ENCODE peak calls at places on chromosomes 6 and 20, in seven cellular contexts. D, S, O, Y, H, J and T are unnamed samples.
A peak's percentile ranks its signal among the peaks of the same experiment; 100 is the strongest.

GRCh38 chr20:39049684-39050554 is 87.8 kb downstream of the DHX35 start:
- DNase-seq in D (peak; percentile 40), S (peak; percentile 81), O (peak; percentile 74), Y (peak; percentile 77), H (peak; percentile 52), J (peak; percentile 71), T (peak; percentile 78)

GRCh38 chr6:46637145-46637544 is 15.5 kb downstream of the CYP39A1 start:
- DNase-seq in D (no peak), S (no peak), O (no peak), Y (no peak), H (no peak), J (peak; percentile 8), T (no peak)

GRCh38 chr6:80932364-80932763 is 820.1 kb downstream of the TENT5A start:
- DNase-seq in D (no peak), S (no peak), O (no peak), Y (no peak), H (no peak), J (no peak), T (no peak)

GRCh38 chr20:22663528-22664025 is 79.2 kb upstream of the FOXA2 start:
- DNase-seq in D (no peak), S (no peak), O (no peak), Y (no peak), H (no peak), J (no peak), T (no peak)

GRCh38 chr6:57097596-57097995 is 7.6 kb downstream of the ZNF451 start:
- DNase-seq in D (no peak), S (no peak), O (no peak), Y (no peak), H (no peak), J (no peak), T (no peak)

GRCh38 chr6:166744654-166745134 is 117.6 kb upstream of the RPS6KA2 start:
- DNase-seq in D (no peak), S (no peak), O (no peak), Y (no peak), H (no peak), J (no peak), T (no peak)

GRCh38 chr6:158769228-158769627 is 49.9 kb downstream of the EZR start:
- DNase-seq in D (no peak), S (no peak), O (peak; percentile 73), Y (no peak), H (no peak), J (no peak), T (no peak)

GRCh38 chr6:106064766-106065165 is 21.4 kb upstream of the PRDM1 start:
- DNase-seq in D (no peak), S (no peak), O (no peak), Y (no peak), H (no peak), J (no peak), T (no peak)

GRCh38 chr6:109050012-109050411 is 44.6 kb downstream of the SESN1 start:
- DNase-seq in D (no peak), S (no peak), O (no peak), Y (no peak), H (no peak), J (no peak), T (no peak)

GRCh38 chr6:90490030-90490429 is 96.8 kb downstream of the MAP3K7 start:
- DNase-seq in D (no peak), S (no peak), O (no peak), Y (no peak), H (no peak), J (no peak), T (no peak)

GRCh38 chr6:118917550-118918321 is 17.2 kb downstream of the MCM9 start:
- DNase-seq in D (no peak), S (no peak), O (no peak), Y (no peak), H (no peak), J (no peak), T (no peak)

GRCh38 chr6:111625511-111626331 is 20.0 kb upstream of the TRAF3IP2 start:
- DNase-seq in D (no peak), S (no peak), O (peak; percentile 55), Y (peak; percentile 63), H (no peak), J (no peak), T (no peak)

GRCh38 chr6:141472550-141472949 is 660.2 kb upstream of the GJE1 start:
- DNase-seq in D (no peak), S (no peak), O (no peak), Y (no peak), H (no peak), J (no peak), T (no peak)

GRCh38 chr6:122007366-122007765 is 392.1 kb upstream of the HSF2 start:
- DNase-seq in D (no peak), S (no peak), O (no peak), Y (no peak), H (no peak), J (no peak), T (no peak)

GRCh38 chr6:25389501-25389900 is 110.3 kb downstream of the CARMIL1 start:
- DNase-seq in D (no peak), S (no peak), O (no peak), Y (no peak), H (no peak), J (no peak), T (no peak)

GRCh38 chr6:17938885-17939284 is 48.5 kb downstream of the KIF13A start:
- DNase-seq in D (no peak), S (no peak), O (no peak), Y (no peak), H (no peak), J (no peak), T (peak; percentile 6)

GRCh38 chr6:33161354-33162320 is 30.6 kb downstream of the COL11A2 start:
- DNase-seq in D (peak; percentile 18), S (peak; percentile 82), O (peak; percentile 88), Y (peak; percentile 76), H (peak; percentile 80), J (peak; percentile 37), T (peak; percentile 66)

GRCh38 chr6:166361080-166361429 is 18.7 kb upstream of the SFT2D1 start:
- DNase-seq in D (no peak), S (no peak), O (peak; percentile 51), Y (peak; percentile 37), H (peak; percentile 55), J (no peak), T (no peak)

GRCh38 chr6:41786451-41787218 is 859 bp upstream of the TOMM6 start:
- DNase-seq in D (peak; percentile 23), S (peak; percentile 80), O (peak; percentile 89), Y (peak; percentile 85), H (peak; percentile 77), J (peak; percentile 72), T (peak; percentile 94)
- TF ChIP-seq POLR2A in D (peak; percentile 38), S (peak; percentile 42), O (no peak), Y (no peak), H (no peak), J (peak; percentile 52), T (no peak)

DNA sequence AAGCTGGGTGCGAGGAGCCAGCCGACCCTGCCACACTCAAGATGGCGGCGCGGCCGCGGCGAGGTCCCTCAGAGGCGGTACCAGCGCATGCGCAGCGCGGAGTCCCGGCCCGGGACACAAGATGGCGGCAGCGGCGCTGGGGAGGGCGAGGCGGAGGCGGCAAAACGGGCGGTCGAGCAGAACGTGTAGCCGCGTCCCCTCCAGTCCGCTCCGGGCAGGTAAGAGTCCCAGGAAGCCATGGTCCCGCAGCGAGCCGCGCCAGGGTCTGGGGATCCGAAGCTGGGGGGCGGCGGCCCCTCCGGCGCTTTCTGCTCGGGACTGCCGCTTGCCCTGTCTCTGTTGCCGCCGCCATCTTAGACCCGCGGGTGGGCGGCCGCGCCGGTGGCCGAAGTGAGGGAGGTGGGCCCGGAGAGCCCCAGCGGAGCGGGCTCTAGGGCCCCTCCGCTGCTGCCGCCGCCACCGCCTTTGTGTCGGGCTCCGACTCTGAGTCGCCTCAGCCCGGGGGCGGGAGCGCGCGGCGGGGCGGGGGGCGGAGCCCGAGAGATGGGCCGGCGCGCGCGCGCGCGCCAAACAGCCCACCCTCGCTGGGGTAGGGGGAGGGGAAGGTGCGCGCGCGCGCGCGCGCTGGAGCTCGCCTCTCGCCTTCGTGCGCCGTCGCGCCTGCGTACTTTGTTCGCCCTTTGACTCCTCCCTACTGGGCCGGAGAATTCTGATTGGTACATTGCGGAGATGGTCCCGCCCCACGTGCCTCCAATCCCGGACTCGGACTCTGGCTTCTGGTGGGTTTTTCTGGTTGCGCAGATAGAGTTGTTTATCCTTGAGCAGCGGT is at the start of gene PCIF1:
- DNase-seq in D (peak; percentile 93), S (peak; percentile 93), O (peak; percentile 98), Y (peak; percentile 97), H (peak; percentile 98), J (peak; percentile 96), T (peak; percentile 98)
- TF ChIP-seq POLR2A in D (peak; percentile 89), S (peak; percentile 89), O (peak; percentile 26), Y (peak; percentile 97), H (peak; percentile 89), J (peak; percentile 93), T (peak; percentile 98)

DNA sequence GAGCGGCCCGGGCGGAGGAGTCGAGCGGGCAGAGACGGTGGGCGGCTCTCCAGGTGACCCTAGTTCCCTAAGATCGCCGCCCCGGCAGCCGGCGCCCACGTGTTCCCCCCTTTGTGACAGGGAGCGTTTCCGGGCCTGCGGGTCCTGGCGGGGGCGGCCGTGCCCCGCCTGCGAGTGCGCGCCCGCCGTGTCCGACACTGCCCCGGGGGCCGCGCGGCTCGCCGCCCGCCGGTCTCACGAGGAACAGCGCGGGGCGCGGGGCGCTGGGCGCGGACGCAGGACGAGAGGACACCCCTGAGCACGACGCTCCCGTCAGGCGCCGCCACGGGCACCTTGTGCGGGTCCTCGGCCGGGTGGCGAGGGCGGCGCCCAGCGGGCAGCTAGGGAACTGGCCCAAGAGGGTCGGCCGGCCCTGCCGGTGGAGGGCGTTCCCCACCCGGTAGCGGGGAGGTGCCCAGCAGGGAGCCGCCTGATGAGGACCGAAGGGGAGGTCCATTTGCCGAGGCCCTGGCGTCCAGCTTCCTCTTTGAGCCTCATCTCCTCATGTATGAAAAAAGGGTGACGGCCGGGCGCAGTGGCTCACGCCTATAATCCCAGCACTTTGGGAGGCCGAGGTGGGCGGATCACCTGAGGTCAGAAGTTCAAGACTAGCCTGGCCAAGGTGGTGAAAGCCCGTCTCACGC is at the start of gene VARS1:
- DNase-seq in D (peak; percentile 82), S (peak; percentile 92), O (peak; percentile 96), Y (peak; percentile 93), H (peak; percentile 64), J (peak; percentile 92), T (peak; percentile 96)
- TF ChIP-seq POLR2A in D (no peak), S (peak; percentile 47), O (no peak), Y (peak; percentile 38), H (no peak), J (no peak), T (peak; percentile 71)

DNA sequence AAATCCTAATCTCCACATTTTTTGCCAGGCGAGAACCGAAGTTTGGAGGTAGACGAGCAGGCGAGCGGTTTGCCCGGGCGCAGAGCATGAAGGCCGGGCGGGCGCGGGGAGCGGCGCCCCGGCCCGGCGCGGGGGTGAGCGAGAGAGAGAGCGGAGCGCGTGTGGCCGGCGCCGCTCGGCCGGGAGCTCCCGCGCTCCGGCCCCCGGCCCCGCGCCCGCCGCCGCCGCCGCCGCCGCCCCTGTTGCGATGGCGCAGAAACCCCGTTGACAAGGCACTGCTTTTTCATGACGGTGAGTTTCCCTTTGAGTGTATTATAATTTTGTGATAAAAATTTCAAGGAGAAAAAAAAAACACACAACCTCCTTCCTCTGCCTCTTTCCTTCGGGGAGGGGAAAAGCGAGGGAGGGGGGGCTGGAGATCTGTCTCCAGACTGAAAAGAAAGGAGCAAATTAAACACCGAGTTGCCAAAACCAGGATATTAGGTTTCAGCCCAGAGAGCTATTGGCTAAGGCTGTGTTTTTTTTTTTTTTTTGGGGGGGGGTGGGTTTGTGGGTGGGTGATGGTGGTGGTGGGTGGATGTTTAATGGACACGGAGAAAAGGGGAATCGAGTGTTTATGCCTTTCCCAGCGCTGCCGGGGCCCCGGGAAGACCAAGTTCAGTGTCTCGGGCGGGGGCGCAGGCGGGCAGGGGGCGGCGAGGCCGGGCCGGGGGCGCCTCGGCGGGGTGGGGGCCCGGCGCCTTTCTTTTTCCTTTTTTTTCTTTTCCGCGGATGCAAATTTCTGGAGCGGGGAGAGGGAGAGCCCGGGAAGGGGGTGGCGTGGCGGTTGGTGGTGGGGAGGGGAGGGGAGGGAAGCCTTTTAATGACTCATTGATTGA is at the start of gene BICRAL:
- DNase-seq in D (peak; percentile 46), S (peak; percentile 71), O (peak; percentile 64), Y (peak; percentile 75), H (peak; percentile 64), J (peak; percentile 69), T (peak; percentile 84)
- TF ChIP-seq POLR2A in D (no peak), S (peak; percentile 30), O (no peak), Y (no peak), H (no peak), J (peak; percentile 26), T (no peak)